ENCODE peak calls at places on chromosomes 16 and 17, in four cellular contexts. One of them, this sample, is unnamed.

GRCh38 chr16:4614571-4615388 is at the start of gene UBALD1:
- DNase-seq in vagina: no peak
- DNase-seq in fibroblast of villous mesenchyme: peak
- DNase-seq in heart left ventricle: peak
- DNase-seq in this sample: peak

GRCh38 chr17:21263351-21263750 is 10.1 kb upstream of the NATD1 start:
- DNase-seq in vagina: no peak
- DNase-seq in fibroblast of villous mesenchyme: peak
- DNase-seq in heart left ventricle: no peak
- DNase-seq in this sample: peak

GRCh38 chr17:68805609-68806008 is 149.6 kb downstream of the ABCA8 start:
- DNase-seq in vagina: no peak
- DNase-seq in fibroblast of villous mesenchyme: no peak
- DNase-seq in heart left ventricle: no peak
- DNase-seq in this sample: no peak

GRCh38 chr17:20010099-20010863 is 1.1 kb downstream of the SPECC1 start:
- DNase-seq in vagina: no peak
- DNase-seq in fibroblast of villous mesenchyme: peak
- DNase-seq in heart left ventricle: no peak
- DNase-seq in this sample: peak

GRCh38 chr16:30769379-30770089 is 7.4 kb downstream of the RNF40 start:
- DNase-seq in vagina: no peak
- DNase-seq in fibroblast of villous mesenchyme: no peak
- DNase-seq in heart left ventricle: no peak
- DNase-seq in this sample: no peak

GRCh38 chr17:78879679-78880186 is 23.3 kb downstream of the CEP295NL start:
- DNase-seq in vagina: no peak
- DNase-seq in fibroblast of villous mesenchyme: peak
- DNase-seq in heart left ventricle: peak
- DNase-seq in this sample: peak

GRCh38 chr16:49951568-49952195 is 73.3 kb upstream of the CNEP1R1 start:
- DNase-seq in vagina: no peak
- DNase-seq in fibroblast of villous mesenchyme: no peak
- DNase-seq in heart left ventricle: no peak
- DNase-seq in this sample: no peak

GRCh38 chr16:20676268-20676828 is 21.1 kb downstream of the ACSM1 start:
- DNase-seq in vagina: no peak
- DNase-seq in fibroblast of villous mesenchyme: no peak
- DNase-seq in heart left ventricle: no peak
- DNase-seq in this sample: no peak

GRCh38 chr17:7219434-7219811 is 213 bp downstream of the DLG4 start:
- DNase-seq in vagina: no peak
- DNase-seq in fibroblast of villous mesenchyme: no peak
- DNase-seq in heart left ventricle: no peak
- DNase-seq in this sample: no peak

GRCh38 chr17:73569758-73570319 is 74.4 kb downstream of the SDK2 start:
- DNase-seq in vagina: no peak
- DNase-seq in fibroblast of villous mesenchyme: no peak
- DNase-seq in heart left ventricle: peak
- DNase-seq in this sample: no peak

GRCh38 chr16:4109250-4109736 is 6.9 kb downstream of the ADCY9 start:
- DNase-seq in vagina: no peak
- DNase-seq in fibroblast of villous mesenchyme: no peak
- DNase-seq in heart left ventricle: peak
- DNase-seq in this sample: no peak

GRCh38 chr16:31356566-31357323 is 1.8 kb downstream of the ITGAX start:
- DNase-seq in vagina: no peak
- DNase-seq in fibroblast of villous mesenchyme: no peak
- DNase-seq in heart left ventricle: no peak
- DNase-seq in this sample: no peak

GRCh38 chr17:63697341-63698286 is 2.3 kb downstream of the LIMD2 start:
- DNase-seq in vagina: no peak
- DNase-seq in fibroblast of villous mesenchyme: peak
- DNase-seq in heart left ventricle: peak
- DNase-seq in this sample: peak

GRCh38 chr17:29862951-29863350 is 67.1 kb downstream of the SSH2 start:
- DNase-seq in vagina: no peak
- DNase-seq in fibroblast of villous mesenchyme: no peak
- DNase-seq in heart left ventricle: no peak
- DNase-seq in this sample: no peak

GRCh38 chr17:17626151-17626805 is 34.8 kb upstream of the PEMT start:
- DNase-seq in vagina: no peak
- DNase-seq in fibroblast of villous mesenchyme: no peak
- DNase-seq in heart left ventricle: no peak
- DNase-seq in this sample: no peak

GRCh38 chr16:28292731-28293588 is 635 bp downstream of the SBK1 start:
- DNase-seq in vagina: no peak
- DNase-seq in fibroblast of villous mesenchyme: no peak
- DNase-seq in heart left ventricle: no peak
- DNase-seq in this sample: no peak

GRCh38 chr17:64009571-64010402 is 10.6 kb downstream of the ICAM2 start:
- DNase-seq in vagina: no peak
- DNase-seq in fibroblast of villous mesenchyme: no peak
- DNase-seq in heart left ventricle: no peak
- DNase-seq in this sample: peak

GRCh38 chr17:6532441-6532885 is 23.9 kb downstream of the PITPNM3 start:
- DNase-seq in vagina: no peak
- DNase-seq in fibroblast of villous mesenchyme: no peak
- DNase-seq in heart left ventricle: no peak
- DNase-seq in this sample: peak

GRCh38 chr17:60914078-60914477 is 236.4 kb downstream of the BCAS3 start:
- DNase-seq in vagina: no peak
- DNase-seq in fibroblast of villous mesenchyme: peak
- DNase-seq in heart left ventricle: no peak
- DNase-seq in this sample: no peak

GRCh38 chr17:75481194-75482059 is 25.0 kb downstream of the TMEM94 start:
- DNase-seq in vagina: no peak
- DNase-seq in fibroblast of villous mesenchyme: peak
- DNase-seq in heart left ventricle: no peak
- DNase-seq in this sample: no peak
- TF ChIP-seq CTCF in vagina: no peak
- TF ChIP-seq CTCF in fibroblast of villous mesenchyme: no peak
- TF ChIP-seq CTCF in heart left ventricle: no peak
- TF ChIP-seq CTCF in this sample: no peak

GRCh38 chr16:89357460-89357859 is 132.9 kb downstream of the ANKRD11 start:
- DNase-seq in vagina: no peak
- DNase-seq in fibroblast of villous mesenchyme: no peak
- DNase-seq in heart left ventricle: no peak
- DNase-seq in this sample: no peak
- H3K4me3 ChIP-seq in vagina: no peak
- H3K4me3 ChIP-seq in fibroblast of villous mesenchyme: no peak
- H3K4me3 ChIP-seq in heart left ventricle: no peak
- H3K4me3 ChIP-seq in this sample: no peak

DNA sequence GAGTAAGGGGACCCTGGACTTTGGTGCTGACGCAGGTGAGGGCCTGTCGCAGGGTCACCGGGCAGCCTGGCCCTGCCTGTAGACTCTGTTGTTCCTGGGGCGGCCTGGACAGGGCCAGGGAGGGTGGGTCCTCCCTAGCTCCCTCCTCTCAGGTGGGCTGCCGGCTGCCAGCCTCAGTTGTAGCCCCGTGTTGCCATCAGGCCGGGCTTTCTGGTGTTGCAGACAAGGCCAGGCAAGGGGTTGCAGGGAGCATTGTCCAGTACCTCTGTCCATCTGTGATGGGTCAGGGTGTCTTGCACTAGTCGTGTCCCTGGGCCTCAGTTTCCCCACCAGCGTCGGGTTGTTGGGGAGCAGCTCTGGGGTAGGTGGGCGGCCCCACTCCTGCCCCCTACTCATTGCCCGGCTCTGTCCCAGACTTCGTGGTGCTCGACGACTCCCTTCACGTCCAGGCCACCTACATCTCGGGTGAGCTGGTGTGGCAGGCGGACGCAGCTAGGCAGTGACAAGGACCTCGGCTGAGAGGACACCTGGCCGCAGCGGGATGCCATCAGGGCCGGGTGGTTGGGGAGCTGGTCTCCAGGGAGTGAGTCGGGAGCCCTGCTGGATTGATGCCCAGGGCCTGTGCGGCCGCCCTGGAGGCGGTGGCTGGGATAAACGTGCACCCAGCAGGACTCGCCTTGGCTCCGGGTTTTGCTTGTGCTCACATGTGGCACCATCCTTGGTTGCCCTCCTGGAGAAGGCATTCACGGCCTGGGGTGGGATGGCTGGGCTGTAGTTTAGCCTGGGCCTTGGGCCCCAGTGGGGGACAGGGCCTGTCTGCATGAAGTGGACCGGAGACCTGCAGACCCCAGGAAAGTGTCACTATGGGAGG is 1.9 kb downstream of the CEMP1 start:
- DNase-seq in vagina: no peak
- DNase-seq in fibroblast of villous mesenchyme: no peak
- DNase-seq in heart left ventricle: peak
- DNase-seq in this sample: no peak
- TF ChIP-seq CTCF in vagina: no peak
- TF ChIP-seq CTCF in fibroblast of villous mesenchyme: no peak
- TF ChIP-seq CTCF in heart left ventricle: no peak
- TF ChIP-seq CTCF in this sample: no peak

DNA sequence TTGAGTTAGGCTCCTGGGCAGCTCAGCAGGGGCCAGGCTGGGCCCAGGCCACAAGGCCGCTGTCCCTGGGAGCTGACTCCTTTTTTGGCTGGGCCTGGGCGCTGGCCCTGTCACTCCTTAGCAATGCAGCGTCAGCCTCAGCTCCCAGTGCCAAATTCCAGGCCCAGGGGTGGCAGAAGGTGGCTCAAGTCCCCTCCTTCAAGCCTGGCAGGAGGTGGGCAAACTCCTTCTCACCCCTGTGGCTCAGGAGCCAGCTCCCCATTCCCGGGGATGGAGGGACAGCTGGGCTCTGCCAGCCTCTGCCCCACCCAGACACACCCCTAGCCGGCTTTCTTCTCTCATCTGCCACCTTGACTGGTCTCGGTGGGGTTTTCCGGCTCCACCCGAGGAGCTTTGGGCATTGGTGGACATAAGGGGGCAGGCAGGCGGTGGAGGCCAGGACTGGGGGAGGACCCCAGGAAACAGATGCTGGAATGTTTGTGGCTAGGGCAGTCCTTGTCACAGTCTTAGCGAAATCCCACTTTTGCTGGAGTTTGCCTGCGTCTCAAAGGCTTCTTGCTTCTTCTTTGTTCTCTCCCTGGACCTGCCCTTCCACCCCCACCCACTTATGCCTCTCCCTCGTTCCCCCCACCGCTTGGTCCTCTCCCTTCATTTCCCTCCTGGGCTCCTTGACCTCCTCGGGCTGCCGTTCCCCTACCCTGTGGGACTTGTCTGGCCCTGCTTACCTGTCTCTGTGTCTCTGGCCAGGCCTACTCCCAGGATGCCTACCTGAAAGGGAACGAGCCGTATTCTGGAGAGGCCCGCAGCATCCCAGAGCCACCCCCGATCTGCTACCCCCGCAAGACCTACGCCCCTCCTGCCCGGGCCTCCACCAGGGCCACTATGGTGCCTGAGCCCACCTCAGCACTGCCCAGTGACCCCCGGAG is 37.4 kb downstream of the ARHGAP23 start:
- DNase-seq in vagina: no peak
- DNase-seq in fibroblast of villous mesenchyme: no peak
- DNase-seq in heart left ventricle: peak
- DNase-seq in this sample: no peak
- H3K4me3 ChIP-seq in vagina: peak
- H3K4me3 ChIP-seq in fibroblast of villous mesenchyme: peak
- H3K4me3 ChIP-seq in heart left ventricle: peak
- H3K4me3 ChIP-seq in this sample: peak

DNA sequence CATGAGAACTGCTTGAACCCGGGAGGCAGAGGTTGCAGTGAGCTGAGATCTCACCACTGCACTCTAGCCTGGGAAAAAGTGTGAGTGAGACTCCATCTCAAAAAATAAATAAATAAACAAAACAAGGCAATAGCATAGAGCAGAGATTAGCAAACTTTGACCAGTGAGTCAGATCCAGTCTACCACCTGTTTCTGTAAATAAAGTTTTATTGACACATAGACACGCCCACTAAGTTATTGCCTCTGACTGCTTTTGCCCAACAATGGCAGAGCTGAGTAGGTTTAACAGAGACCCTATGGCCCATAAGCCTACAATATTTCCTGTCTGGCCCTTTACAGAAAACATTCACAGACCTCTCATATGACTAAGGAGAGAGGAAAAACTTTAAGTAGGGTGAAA is 44.3 kb downstream of the XYLT1 start:
- DNase-seq in vagina: no peak
- DNase-seq in fibroblast of villous mesenchyme: no peak
- DNase-seq in heart left ventricle: no peak
- DNase-seq in this sample: peak
- TF ChIP-seq CTCF in vagina: no peak
- TF ChIP-seq CTCF in fibroblast of villous mesenchyme: no peak
- TF ChIP-seq CTCF in heart left ventricle: no peak
- TF ChIP-seq CTCF in this sample: no peak